ENCODE peak calls at places on chromosomes 13 and 19, in seven cellular contexts. Y is GM12878, K is HCT116, A is SK-N-SH, M is H1, T is K562, I is HepG2. C is an unnamed sample.

GRCh38 chr13:73273737-73274136 is 214.9 kb downstream of the KLF5 start:
- DNase-seq in Y (no peak), K (no peak), A (no peak), M (no peak), T (no peak), I (no peak), C (no peak)

GRCh38 chr13:96081888-96082287 is 8.0 kb upstream of the HS6ST3 start:
- DNase-seq in Y (no peak), K (no peak), A (no peak), M (no peak), T (no peak), I (no peak), C (no peak)

GRCh38 chr13:41008349-41008980 is 10.7 kb downstream of the ELF1 start:
- DNase-seq in Y (no peak), K (no peak), A (no peak), M (no peak), T (no peak), I (peak; percentile 93), C (no peak)

GRCh38 chr13:59452189-59452588 is 711.5 kb downstream of the DIAPH3 start:
- DNase-seq in Y (no peak), K (no peak), A (no peak), M (no peak), T (no peak), I (no peak), C (no peak)

GRCh38 chr19:47595937-47596336 is 13.0 kb upstream of the BICRA start:
- DNase-seq in Y (no peak), K (no peak), A (no peak), M (no peak), T (no peak), I (no peak), C (no peak)

GRCh38 chr13:28574617-28575142 is 79.8 kb upstream of the FLT1 start:
- DNase-seq in Y (peak; percentile 25), K (peak; percentile 95), A (no peak), M (no peak), T (peak; percentile 78), I (peak; percentile 10), C (no peak)

GRCh38 chr19:18865106-18865972 is 30.6 kb downstream of the CERS1 start:
- DNase-seq in Y (no peak), K (no peak), A (no peak), M (no peak), T (no peak), I (no peak), C (no peak)

GRCh38 chr19:42407085-42407815 is 17.2 kb upstream of the CNFN start:
- DNase-seq in Y (no peak), K (no peak), A (peak; percentile 24), M (no peak), T (no peak), I (no peak), C (no peak)

GRCh38 chr19:29329460-29330134 is 116.6 kb upstream of the UQCRFS1 start:
- DNase-seq in Y (no peak), K (no peak), A (no peak), M (no peak), T (peak; percentile 31), I (peak; percentile 15), C (no peak)

GRCh38 chr13:108561152-108561551 is 68.3 kb upstream of the MYO16 start:
- DNase-seq in Y (no peak), K (no peak), A (no peak), M (no peak), T (no peak), I (no peak), C (no peak)

GRCh38 chr13:27627377-27627776 is 5.7 kb downstream of the POLR1D start:
- DNase-seq in Y (no peak), K (no peak), A (no peak), M (no peak), T (no peak), I (no peak), C (no peak)

GRCh38 chr13:79936368-79937136 is 404.4 kb downstream of the SPRY2 start:
- DNase-seq in Y (no peak), K (no peak), A (peak; percentile 61), M (no peak), T (no peak), I (peak; percentile 3), C (peak; percentile 91)

GRCh38 chr19:38304866-38305429 is 897 bp downstream of the C19orf33 start:
- DNase-seq in Y (no peak), K (peak; percentile 96), A (peak; percentile 58), M (peak; percentile 83), T (peak; percentile 97), I (peak; percentile 76), C (peak; percentile 90)

GRCh38 chr13:44744880-44745633 is 168.9 kb upstream of the TSC22D1 start:
- DNase-seq in Y (no peak), K (no peak), A (no peak), M (no peak), T (no peak), I (no peak), C (no peak)

GRCh38 chr19:16814526-16815100 is 14.6 kb upstream of the SIN3B start:
- DNase-seq in Y (no peak), K (no peak), A (no peak), M (no peak), T (no peak), I (no peak), C (no peak)

GRCh38 chr13:32904271-32904670 is 112.0 kb upstream of the KL start:
- DNase-seq in Y (no peak), K (no peak), A (no peak), M (no peak), T (no peak), I (no peak), C (no peak)

GRCh38 chr13:99313941-99314340 is 6.7 kb upstream of the GPR183 start:
- DNase-seq in Y (no peak), K (no peak), A (no peak), M (no peak), T (no peak), I (no peak), C (no peak)

GRCh38 chr19:4144666-4145261 is 8.7 kb upstream of the CREB3L3 start:
- DNase-seq in Y (no peak), K (peak; percentile 82), A (peak; percentile 12), M (no peak), T (peak; percentile 45), I (no peak), C (no peak)

GRCh38 chr19:4138445-4138844 is 14.5 kb upstream of the MAP2K2 start:
- DNase-seq in Y (no peak), K (no peak), A (no peak), M (no peak), T (no peak), I (no peak), C (no peak)

GRCh38 chr19:4139614-4140236 is 13.7 kb upstream of the CREB3L3 start:
- DNase-seq in Y (peak; percentile 48), K (peak; percentile 71), A (peak; percentile 82), M (peak; percentile 21), T (peak; percentile 84), I (peak; percentile 58), C (peak; percentile 52)

GRCh38 chr19:4136680-4137088 is 12.8 kb upstream of the MAP2K2 start:
- DNase-seq in Y (no peak), K (no peak), A (no peak), M (no peak), T (no peak), I (peak; percentile 54), C (no peak)

DNA sequence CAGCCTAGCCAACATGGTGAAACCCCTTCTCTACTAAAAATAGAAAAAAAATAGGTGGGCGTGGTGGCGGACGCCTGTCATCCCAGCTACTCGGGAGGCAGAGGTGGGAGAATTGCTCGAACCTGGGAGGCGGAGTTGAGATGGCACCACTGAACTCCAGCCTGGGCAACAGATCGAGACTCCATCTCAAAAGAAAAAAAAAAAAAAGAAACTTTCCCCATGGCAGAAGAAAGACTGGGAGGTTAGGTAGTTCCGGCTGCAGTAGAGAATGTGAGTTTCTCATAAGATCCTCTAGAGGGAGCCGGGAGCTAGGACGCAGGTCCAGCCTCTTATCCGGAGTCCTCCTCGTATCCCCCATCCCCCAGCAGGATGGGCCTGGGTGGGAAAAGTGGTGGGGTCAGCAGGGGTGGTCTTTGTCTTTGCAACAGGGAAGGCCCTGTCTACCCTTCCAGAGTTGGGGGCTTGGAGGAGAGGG is 13.2 kb upstream of the CREB3L3 start:
- DNase-seq in Y (no peak), K (peak; percentile 79), A (peak; percentile 86), M (peak; percentile 38), T (peak; percentile 78), I (peak; percentile 70), C (no peak)
- TF ChIP-seq SIN3A in Y (no peak), K (no peak), A (no peak), M (no peak), T (no peak), I (no peak), C (no peak)

GRCh38 chr19:558770-559439 is 13.5 kb upstream of the BSG start:
- DNase-seq in Y (no peak), K (no peak), A (no peak), M (no peak), T (no peak), I (peak; percentile 23), C (no peak)

GRCh38 chr19:556611-557382 is 12.9 kb downstream of the GZMM start:
- DNase-seq in Y (no peak), K (no peak), A (no peak), M (no peak), T (peak; percentile 65), I (peak; percentile 27), C (no peak)

GRCh38 chr19:554817-555216 is 11.0 kb downstream of the GZMM start:
- DNase-seq in Y (no peak), K (no peak), A (no peak), M (no peak), T (no peak), I (no peak), C (no peak)

GRCh38 chr19:555474-555808 is 11.6 kb downstream of the GZMM start:
- DNase-seq in Y (no peak), K (no peak), A (no peak), M (no peak), T (no peak), I (no peak), C (no peak)
- TF ChIP-seq SIN3A in Y (no peak), K (no peak), A (no peak), M (no peak), T (no peak), I (no peak), C (no peak)

GRCh38 chr13:67772807-67773453 is 542.8 kb upstream of the PCDH9 start:
- DNase-seq in Y (no peak), K (no peak), A (no peak), M (no peak), T (no peak), I (no peak), C (no peak)

GRCh38 chr13:67771106-67771505 is 541.0 kb upstream of the PCDH9 start:
- DNase-seq in Y (no peak), K (no peak), A (peak; percentile 67), M (no peak), T (no peak), I (no peak), C (no peak)

GRCh38 chr13:67769987-67770341 is 539.8 kb upstream of the PCDH9 start:
- DNase-seq in Y (no peak), K (no peak), A (no peak), M (no peak), T (no peak), I (no peak), C (no peak)

GRCh38 chr13:67763984-67764383 is 533.8 kb upstream of the PCDH9 start:
- DNase-seq in Y (no peak), K (no peak), A (no peak), M (no peak), T (no peak), I (no peak), C (no peak)

GRCh38 chr13:67769063-67769986 is 539.2 kb upstream of the PCDH9 start:
- DNase-seq in Y (no peak), K (no peak), A (no peak), M (no peak), T (no peak), I (no peak), C (no peak)
- TF ChIP-seq SIN3A in Y (no peak), K (no peak), A (no peak), M (no peak), T (no peak), I (no peak), C (no peak)

GRCh38 chr13:50152224-50152623 is 137.0 kb downstream of the KCNRG start:
- DNase-seq in Y (no peak), K (no peak), A (no peak), M (no peak), T (no peak), I (no peak), C (no peak)
- TF ChIP-seq SIN3A in Y (no peak), K (no peak), A (no peak), M (no peak), T (no peak), I (no peak), C (no peak)